ENCODE peak calls at places on chromosome 6, in ten cellular contexts. C is NCI-H748 treated with DMSO at 0.1 percent for 48 hours; B is GM23338; D is left lobe of liver; Z is NCI-H345; R is stimulated activated CD8-positive, alpha-beta memory T cell treated with anti-CD3 and anti-CD28 coated beads, Interleukin-2, amount 100 ng/mL, for 1 hour; V is progenitor cell of endocrine pancreas; S is fibroblast of lung; L is CD8-positive, alpha-beta T cell; A is SJSA1. M is an unnamed sample.

GRCh38 chr6:35552285-35552917 is 39.7 kb upstream of the TULP1 start:
- DNase-seq in C (no peak), B (peak), D (no peak), Z (no peak), R (peak), V (no peak), S (no peak), L (peak), A (no peak), M (peak)

GRCh38 chr6:62344850-62345249 is 58.8 kb upstream of the KHDRBS2 start:
- DNase-seq in C (no peak), B (no peak), D (no peak), Z (no peak), R (no peak), V (no peak), S (no peak), L (no peak), A (no peak), M (no peak)

GRCh38 chr6:16222826-16223225 is 15.6 kb upstream of the GMPR start:
- DNase-seq in C (no peak), B (no peak), D (no peak), Z (no peak), R (no peak), V (no peak), S (no peak), L (no peak), A (no peak), M (no peak)

GRCh38 chr6:31920803-31921202 is 6.7 kb upstream of the C2 start:
- DNase-seq in C (no peak), B (no peak), D (no peak), Z (no peak), R (no peak), V (no peak), S (no peak), L (no peak), A (no peak), M (no peak)

GRCh38 chr6:17457405-17457804 is 64.0 kb downstream of the CAP2 start:
- DNase-seq in C (no peak), B (no peak), D (no peak), Z (no peak), R (no peak), V (no peak), S (no peak), L (no peak), A (no peak), M (no peak)

GRCh38 chr6:33312361-33313104 is 1.3 kb downstream of the TAPBP start:
- DNase-seq in C (peak), B (peak), D (peak), Z (peak), R (peak), V (no peak), S (peak), L (peak), A (no peak), M (no peak)

GRCh38 chr6:168440520-168441433 is at the start of gene SMOC2:
- DNase-seq in C (peak), B (peak), D (no peak), Z (peak), R (no peak), V (no peak), S (no peak), L (no peak), A (no peak), M (no peak)

GRCh38 chr6:6057442-6058053 is 50.8 kb upstream of the NRN1 start:
- DNase-seq in C (peak), B (peak), D (no peak), Z (peak), R (no peak), V (no peak), S (peak), L (no peak), A (no peak), M (peak)

GRCh38 chr6:116057766-116058165 is 2.9 kb downstream of the FRK start:
- DNase-seq in C (no peak), B (no peak), D (no peak), Z (no peak), R (no peak), V (no peak), S (no peak), L (no peak), A (no peak), M (no peak)

GRCh38 chr6:136656121-136656520 is 105.9 kb upstream of the MAP7 start:
- DNase-seq in C (no peak), B (no peak), D (no peak), Z (no peak), R (no peak), V (no peak), S (peak), L (no peak), A (no peak), M (no peak)

GRCh38 chr6:108115598-108116058 is 41.1 kb upstream of the OSTM1 start:
- DNase-seq in C (peak), B (peak), D (peak), Z (peak), R (no peak), V (peak), S (peak), L (no peak), A (no peak), M (no peak)

GRCh38 chr6:112086744-112087135 is 542 bp downstream of the TUBE1 start:
- DNase-seq in C (peak), B (peak), D (no peak), Z (peak), R (no peak), V (no peak), S (peak), L (no peak), A (no peak), M (no peak)

GRCh38 chr6:124968401-124968800 is 6.2 kb downstream of the RNF217 start:
- DNase-seq in C (no peak), B (peak), D (no peak), Z (no peak), R (no peak), V (no peak), S (no peak), L (no peak), A (no peak), M (no peak)

GRCh38 chr6:5214570-5215052 is 46.1 kb downstream of the LYRM4 start:
- DNase-seq in C (no peak), B (peak), D (no peak), Z (no peak), R (no peak), V (no peak), S (no peak), L (no peak), A (no peak), M (peak)

GRCh38 chr6:88725111-88725711 is 238.2 kb downstream of the RNGTT start:
- DNase-seq in C (no peak), B (peak), D (no peak), Z (no peak), R (no peak), V (peak), S (peak), L (no peak), A (peak), M (peak)

GRCh38 chr6:155473741-155474140 is 18.1 kb upstream of the NOX3 start:
- DNase-seq in C (no peak), B (no peak), D (no peak), Z (no peak), R (no peak), V (no peak), S (peak), L (no peak), A (no peak), M (no peak)

GRCh38 chr6:7148100-7148822 is 40.5 kb downstream of the RREB1 start:
- DNase-seq in C (no peak), B (no peak), D (no peak), Z (no peak), R (no peak), V (no peak), S (peak), L (no peak), A (no peak), M (no peak)

GRCh38 chr6:139920027-139920851 is 545.8 kb upstream of the CITED2 start:
- DNase-seq in C (no peak), B (no peak), D (no peak), Z (no peak), R (no peak), V (no peak), S (no peak), L (no peak), A (no peak), M (no peak)

GRCh38 chr6:151807513-151808330 is at the start of gene ESR1:
- DNase-seq in C (no peak), B (peak), D (peak), Z (no peak), R (no peak), V (peak), S (no peak), L (no peak), A (no peak), M (no peak)

GRCh38 chr6:127120109-127120786 is 1.8 kb downstream of the RSPO3 start:
- DNase-seq in C (no peak), B (peak), D (no peak), Z (no peak), R (no peak), V (peak), S (no peak), L (no peak), A (no peak), M (no peak)

GRCh38 chr6:16684195-16684689 is 77.0 kb downstream of the ATXN1 start:
- DNase-seq in C (no peak), B (no peak), D (no peak), Z (no peak), R (no peak), V (no peak), S (peak), L (no peak), A (no peak), M (no peak)

GRCh38 chr6:113995632-113996031 is 24.7 kb upstream of the HDAC2 start:
- DNase-seq in C (no peak), B (peak), D (no peak), Z (peak), R (no peak), V (no peak), S (peak), L (no peak), A (peak), M (no peak)